ENCODE peak calls at places on chromosomes 3 and 15, in ten cellular contexts. One of them, this sample, is unnamed.

GRCh38 chr3:61530355-61530754 is 31.0 kb upstream of the PTPRG start:
- DNase-seq in MCF 10A: peak; percentile 67
- DNase-seq in bronchial epithelial cell: peak; percentile 50
- DNase-seq in foreskin keratinocyte: no peak
- DNase-seq in cardiac muscle cell: peak; percentile 58
- DNase-seq in HL-60: peak; percentile 7
- DNase-seq in RWPE1: peak; percentile 25
- DNase-seq in nephron progenitor cell: no peak
- DNase-seq in right atrium auricular region: no peak
- DNase-seq in CD8-positive, alpha-beta T cell: no peak
- DNase-seq in this sample: no peak

GRCh38 chr15:95210436-95210981 is 979.1 kb downstream of the MCTP2 start:
- DNase-seq in bronchial epithelial cell: no peak
- DNase-seq in RWPE1: no peak
- DNase-seq in CD8-positive, alpha-beta T cell: no peak
- DNase-seq in MCF 10A: no peak
- DNase-seq in foreskin keratinocyte: no peak
- DNase-seq in right atrium auricular region: no peak
- DNase-seq in nephron progenitor cell: no peak
- DNase-seq in HL-60: no peak
- DNase-seq in cardiac muscle cell: no peak
- DNase-seq in this sample: no peak

GRCh38 chr3:136093771-136094170 is 102.4 kb downstream of the MSL2 start:
- DNase-seq in bronchial epithelial cell: peak; percentile 64
- DNase-seq in HL-60: no peak
- DNase-seq in cardiac muscle cell: no peak
- DNase-seq in right atrium auricular region: no peak
- DNase-seq in nephron progenitor cell: no peak
- DNase-seq in foreskin keratinocyte: no peak
- DNase-seq in RWPE1: no peak
- DNase-seq in CD8-positive, alpha-beta T cell: no peak
- DNase-seq in MCF 10A: peak; percentile 49
- DNase-seq in this sample: no peak

GRCh38 chr3:25547928-25548327 is 116.8 kb downstream of the TOP2B start:
- DNase-seq in right atrium auricular region: no peak
- DNase-seq in CD8-positive, alpha-beta T cell: no peak
- DNase-seq in bronchial epithelial cell: peak; percentile 14
- DNase-seq in MCF 10A: no peak
- DNase-seq in RWPE1: no peak
- DNase-seq in nephron progenitor cell: no peak
- DNase-seq in cardiac muscle cell: no peak
- DNase-seq in HL-60: no peak
- DNase-seq in foreskin keratinocyte: no peak
- DNase-seq in this sample: no peak

GRCh38 chr15:69400850-69401249 is 13.3 kb upstream of the KIF23 start:
- DNase-seq in HL-60: no peak
- DNase-seq in bronchial epithelial cell: peak; percentile 32
- DNase-seq in nephron progenitor cell: no peak
- DNase-seq in MCF 10A: no peak
- DNase-seq in foreskin keratinocyte: no peak
- DNase-seq in CD8-positive, alpha-beta T cell: no peak
- DNase-seq in cardiac muscle cell: no peak
- DNase-seq in right atrium auricular region: no peak
- DNase-seq in RWPE1: no peak
- DNase-seq in this sample: no peak

GRCh38 chr3:47746264-47746663 is 35.4 kb downstream of the SMARCC1 start:
- DNase-seq in MCF 10A: no peak
- DNase-seq in foreskin keratinocyte: no peak
- DNase-seq in CD8-positive, alpha-beta T cell: no peak
- DNase-seq in cardiac muscle cell: no peak
- DNase-seq in RWPE1: no peak
- DNase-seq in HL-60: no peak
- DNase-seq in right atrium auricular region: no peak
- DNase-seq in nephron progenitor cell: no peak
- DNase-seq in bronchial epithelial cell: no peak
- DNase-seq in this sample: no peak

GRCh38 chr3:53255775-53256703 is at the start of gene TKT:
- DNase-seq in bronchial epithelial cell: peak; percentile 67
- DNase-seq in MCF 10A: peak; percentile 84
- DNase-seq in CD8-positive, alpha-beta T cell: peak; percentile 68
- DNase-seq in RWPE1: peak; percentile 94
- DNase-seq in right atrium auricular region: peak; percentile 83
- DNase-seq in foreskin keratinocyte: peak; percentile 55
- DNase-seq in cardiac muscle cell: peak; percentile 91
- DNase-seq in nephron progenitor cell: peak; percentile 83
- DNase-seq in HL-60: peak; percentile 87
- DNase-seq in this sample: peak; percentile 65

GRCh38 chr3:151794080-151794479 is 19.8 kb upstream of the AADAC start:
- DNase-seq in right atrium auricular region: no peak
- DNase-seq in MCF 10A: no peak
- DNase-seq in foreskin keratinocyte: no peak
- DNase-seq in bronchial epithelial cell: no peak
- DNase-seq in nephron progenitor cell: no peak
- DNase-seq in cardiac muscle cell: no peak
- DNase-seq in RWPE1: no peak
- DNase-seq in CD8-positive, alpha-beta T cell: no peak
- DNase-seq in HL-60: no peak
- DNase-seq in this sample: no peak

GRCh38 chr3:51686512-51687215 is 15.6 kb downstream of the TEX264 start:
- DNase-seq in MCF 10A: peak; percentile 33
- DNase-seq in bronchial epithelial cell: peak; percentile 52
- DNase-seq in nephron progenitor cell: no peak
- DNase-seq in CD8-positive, alpha-beta T cell: peak; percentile 78
- DNase-seq in cardiac muscle cell: peak; percentile 65
- DNase-seq in right atrium auricular region: no peak
- DNase-seq in RWPE1: peak; percentile 34
- DNase-seq in HL-60: peak; percentile 87
- DNase-seq in foreskin keratinocyte: no peak
- DNase-seq in this sample: no peak

GRCh38 chr15:65056106-65056505 is 10.9 kb downstream of the SLC51B start:
- DNase-seq in cardiac muscle cell: no peak
- DNase-seq in bronchial epithelial cell: no peak
- DNase-seq in MCF 10A: no peak
- DNase-seq in right atrium auricular region: no peak
- DNase-seq in foreskin keratinocyte: no peak
- DNase-seq in nephron progenitor cell: no peak
- DNase-seq in CD8-positive, alpha-beta T cell: no peak
- DNase-seq in HL-60: no peak
- DNase-seq in RWPE1: no peak
- DNase-seq in this sample: no peak

GRCh38 chr15:93900476-93901400 is 330.6 kb upstream of the MCTP2 start:
- DNase-seq in CD8-positive, alpha-beta T cell: no peak
- DNase-seq in MCF 10A: no peak
- DNase-seq in HL-60: no peak
- DNase-seq in right atrium auricular region: no peak
- DNase-seq in bronchial epithelial cell: no peak
- DNase-seq in RWPE1: no peak
- DNase-seq in foreskin keratinocyte: no peak
- DNase-seq in cardiac muscle cell: no peak
- DNase-seq in nephron progenitor cell: no peak
- DNase-seq in this sample: no peak

GRCh38 chr15:66936115-66936863 is 129.1 kb upstream of the SMAD3 start:
- DNase-seq in right atrium auricular region: no peak
- DNase-seq in MCF 10A: no peak
- DNase-seq in HL-60: no peak
- DNase-seq in bronchial epithelial cell: no peak
- DNase-seq in cardiac muscle cell: peak; percentile 69
- DNase-seq in RWPE1: no peak
- DNase-seq in foreskin keratinocyte: no peak
- DNase-seq in CD8-positive, alpha-beta T cell: no peak
- DNase-seq in nephron progenitor cell: no peak
- DNase-seq in this sample: no peak

GRCh38 chr3:157529751-157530150 is 26.5 kb upstream of the VEPH1 start:
- DNase-seq in nephron progenitor cell: no peak
- DNase-seq in foreskin keratinocyte: no peak
- DNase-seq in MCF 10A: no peak
- DNase-seq in CD8-positive, alpha-beta T cell: no peak
- DNase-seq in HL-60: no peak
- DNase-seq in right atrium auricular region: no peak
- DNase-seq in bronchial epithelial cell: no peak
- DNase-seq in RWPE1: no peak
- DNase-seq in cardiac muscle cell: no peak
- DNase-seq in this sample: no peak

GRCh38 chr3:15453991-15454625 is 26.7 kb downstream of the EAF1 start:
- DNase-seq in MCF 10A: no peak
- DNase-seq in cardiac muscle cell: no peak
- DNase-seq in bronchial epithelial cell: no peak
- DNase-seq in CD8-positive, alpha-beta T cell: no peak
- DNase-seq in right atrium auricular region: no peak
- DNase-seq in HL-60: no peak
- DNase-seq in RWPE1: no peak
- DNase-seq in nephron progenitor cell: no peak
- DNase-seq in foreskin keratinocyte: no peak
- DNase-seq in this sample: no peak

GRCh38 chr15:22881739-22882440 is 43.4 kb downstream of the NIPA2 start:
- DNase-seq in bronchial epithelial cell: no peak
- DNase-seq in right atrium auricular region: no peak
- DNase-seq in RWPE1: no peak
- DNase-seq in nephron progenitor cell: no peak
- DNase-seq in foreskin keratinocyte: no peak
- DNase-seq in HL-60: no peak
- DNase-seq in cardiac muscle cell: no peak
- DNase-seq in MCF 10A: no peak
- DNase-seq in CD8-positive, alpha-beta T cell: no peak
- DNase-seq in this sample: no peak

GRCh38 chr15:22887157-22887951 is 48.9 kb downstream of the NIPA2 start:
- DNase-seq in cardiac muscle cell: peak; percentile 42
- DNase-seq in bronchial epithelial cell: peak; percentile 21
- DNase-seq in RWPE1: peak; percentile 41
- DNase-seq in foreskin keratinocyte: no peak
- DNase-seq in CD8-positive, alpha-beta T cell: no peak
- DNase-seq in MCF 10A: peak; percentile 69
- DNase-seq in nephron progenitor cell: no peak
- DNase-seq in HL-60: no peak
- DNase-seq in right atrium auricular region: peak; percentile 65
- DNase-seq in this sample: no peak

GRCh38 chr15:22883196-22883595 is 44.7 kb downstream of the NIPA2 start:
- DNase-seq in CD8-positive, alpha-beta T cell: no peak
- DNase-seq in right atrium auricular region: no peak
- DNase-seq in bronchial epithelial cell: no peak
- DNase-seq in MCF 10A: no peak
- DNase-seq in HL-60: no peak
- DNase-seq in nephron progenitor cell: no peak
- DNase-seq in foreskin keratinocyte: no peak
- DNase-seq in RWPE1: no peak
- DNase-seq in cardiac muscle cell: no peak
- DNase-seq in this sample: no peak

GRCh38 chr15:22885105-22885504 is 46.6 kb downstream of the NIPA2 start:
- DNase-seq in HL-60: no peak
- DNase-seq in right atrium auricular region: no peak
- DNase-seq in CD8-positive, alpha-beta T cell: no peak
- DNase-seq in nephron progenitor cell: no peak
- DNase-seq in MCF 10A: no peak
- DNase-seq in RWPE1: no peak
- DNase-seq in foreskin keratinocyte: no peak
- DNase-seq in bronchial epithelial cell: no peak
- DNase-seq in cardiac muscle cell: no peak
- DNase-seq in this sample: no peak

DNA sequence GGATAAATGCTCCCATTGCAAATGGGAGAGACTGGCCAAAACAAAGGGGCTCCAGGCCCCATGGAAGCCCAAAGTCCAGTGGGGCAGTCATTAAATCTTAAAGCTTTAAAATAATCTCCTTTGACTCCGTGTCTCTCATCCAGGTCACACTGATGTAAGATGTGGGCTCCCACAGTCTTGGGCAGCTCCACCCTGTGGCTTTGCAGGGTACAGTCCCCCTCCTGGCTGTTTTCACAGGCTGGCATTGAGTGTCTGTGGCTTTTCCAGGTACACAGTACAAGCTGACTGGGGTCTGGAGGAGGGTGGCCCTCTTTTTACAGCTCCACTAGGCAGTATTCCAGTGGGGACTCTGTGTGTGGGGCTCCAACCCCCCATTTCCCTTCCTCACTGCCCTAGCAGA is 45.9 kb downstream of the NIPA2 start:
- DNase-seq in CD8-positive, alpha-beta T cell: no peak
- DNase-seq in foreskin keratinocyte: no peak
- DNase-seq in HL-60: no peak
- DNase-seq in nephron progenitor cell: no peak
- DNase-seq in cardiac muscle cell: no peak
- DNase-seq in MCF 10A: no peak
- DNase-seq in right atrium auricular region: no peak
- DNase-seq in RWPE1: no peak
- DNase-seq in bronchial epithelial cell: no peak
- DNase-seq in this sample: no peak
- TF ChIP-seq CTCF in CD8-positive, alpha-beta T cell: no peak
- TF ChIP-seq CTCF in foreskin keratinocyte: peak; percentile 28
- TF ChIP-seq CTCF in HL-60: no peak
- TF ChIP-seq CTCF in nephron progenitor cell: peak; percentile 28
- TF ChIP-seq CTCF in cardiac muscle cell: peak; percentile 21
- TF ChIP-seq CTCF in MCF 10A: no peak
- TF ChIP-seq CTCF in right atrium auricular region: no peak
- TF ChIP-seq CTCF in RWPE1: no peak
- TF ChIP-seq CTCF in bronchial epithelial cell: peak; percentile 15
- TF ChIP-seq CTCF in this sample: no peak

GRCh38 chr3:13282986-13283876 is 136.9 kb downstream of the NUP210 start:
- DNase-seq in HL-60: no peak
- DNase-seq in foreskin keratinocyte: no peak
- DNase-seq in right atrium auricular region: no peak
- DNase-seq in CD8-positive, alpha-beta T cell: no peak
- DNase-seq in RWPE1: peak; percentile 13
- DNase-seq in bronchial epithelial cell: no peak
- DNase-seq in MCF 10A: no peak
- DNase-seq in nephron progenitor cell: peak; percentile 69
- DNase-seq in cardiac muscle cell: no peak
- DNase-seq in this sample: no peak
- TF ChIP-seq CTCF in HL-60: no peak
- TF ChIP-seq CTCF in foreskin keratinocyte: peak; percentile 44
- TF ChIP-seq CTCF in right atrium auricular region: peak; percentile 18
- TF ChIP-seq CTCF in CD8-positive, alpha-beta T cell: no peak
- TF ChIP-seq CTCF in RWPE1: no peak
- TF ChIP-seq CTCF in bronchial epithelial cell: peak; percentile 38
- TF ChIP-seq CTCF in MCF 10A: no peak
- TF ChIP-seq CTCF in nephron progenitor cell: no peak
- TF ChIP-seq CTCF in cardiac muscle cell: peak; percentile 29
- TF ChIP-seq CTCF in this sample: no peak

GRCh38 chr15:45225506-45226273 is 26.3 kb upstream of the SLC28A2 start:
- DNase-seq in RWPE1: no peak
- DNase-seq in right atrium auricular region: no peak
- DNase-seq in cardiac muscle cell: no peak
- DNase-seq in foreskin keratinocyte: no peak
- DNase-seq in CD8-positive, alpha-beta T cell: no peak
- DNase-seq in HL-60: no peak
- DNase-seq in bronchial epithelial cell: no peak
- DNase-seq in MCF 10A: no peak
- DNase-seq in nephron progenitor cell: no peak
- DNase-seq in this sample: no peak
- TF ChIP-seq CTCF in RWPE1: no peak
- TF ChIP-seq CTCF in right atrium auricular region: no peak
- TF ChIP-seq CTCF in cardiac muscle cell: no peak
- TF ChIP-seq CTCF in foreskin keratinocyte: no peak
- TF ChIP-seq CTCF in CD8-positive, alpha-beta T cell: no peak
- TF ChIP-seq CTCF in HL-60: no peak
- TF ChIP-seq CTCF in bronchial epithelial cell: no peak
- TF ChIP-seq CTCF in MCF 10A: no peak
- TF ChIP-seq CTCF in nephron progenitor cell: no peak
- TF ChIP-seq CTCF in this sample: no peak

DNA sequence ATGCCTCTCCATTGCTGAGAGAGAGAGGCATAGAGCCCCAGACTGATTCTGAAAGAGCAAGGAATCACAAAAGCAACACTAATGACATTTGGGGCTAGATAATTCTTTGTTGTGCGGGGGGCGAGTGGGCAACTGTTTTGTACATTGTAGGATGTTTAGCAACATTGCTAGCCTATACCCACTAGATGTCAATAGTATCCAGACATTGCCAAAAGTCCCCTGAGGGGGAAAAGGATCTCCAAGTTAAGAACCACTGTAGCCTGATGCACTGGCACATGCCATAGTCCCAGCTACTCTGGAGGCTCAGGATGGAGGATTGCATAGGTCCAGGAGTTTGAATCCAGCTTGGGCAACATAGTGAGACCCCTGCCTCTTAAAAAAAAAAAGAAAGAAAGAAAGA is 22.8 kb upstream of the GOLM2 start:
- DNase-seq in cardiac muscle cell: peak; percentile 6
- DNase-seq in bronchial epithelial cell: no peak
- DNase-seq in right atrium auricular region: no peak
- DNase-seq in foreskin keratinocyte: no peak
- DNase-seq in RWPE1: no peak
- DNase-seq in nephron progenitor cell: no peak
- DNase-seq in CD8-positive, alpha-beta T cell: no peak
- DNase-seq in MCF 10A: peak; percentile 23
- DNase-seq in HL-60: no peak
- DNase-seq in this sample: no peak
- TF ChIP-seq CTCF in cardiac muscle cell: no peak
- TF ChIP-seq CTCF in bronchial epithelial cell: no peak
- TF ChIP-seq CTCF in right atrium auricular region: no peak
- TF ChIP-seq CTCF in foreskin keratinocyte: peak; percentile 36
- TF ChIP-seq CTCF in RWPE1: no peak
- TF ChIP-seq CTCF in nephron progenitor cell: no peak
- TF ChIP-seq CTCF in CD8-positive, alpha-beta T cell: no peak
- TF ChIP-seq CTCF in MCF 10A: no peak
- TF ChIP-seq CTCF in HL-60: no peak
- TF ChIP-seq CTCF in this sample: no peak

This sample was measured in CD14-positive monocyte.